ENCODE peak calls at places on chromosomes 5 and 9, in ten cellular contexts. P is hepatocyte; Y is DMS 273 treated with DMSO at 0.1 percent for 48 hours; Z is Caki2; H is iPS DF 19.7; O is stimulated activated naive B cell treated with anti-CD40 and anti-IgM and Interleukin-4, amounts not matched to agents 10 μg/mL and 1 μg/mL and 100 μg/mL, for 72 hours; K is activated CD4-positive, alpha-beta T cell treated with anti-CD3 and anti-CD28 coated beads, Interleukin-2, amount 50 U/mL, for 1 hour; A is EH; M is NCI-H1048; C is lower lobe of right lung. X is an unnamed sample.

GRCh38 chr9:136784249-136784996 is 6.7 kb upstream of the TMEM141 start:
- DNase-seq in M (no peak), Z (peak; percentile 32), K (no peak), H (no peak), O (no peak), Y (no peak), P (no peak), C (no peak), A (peak; percentile 48), X (no peak)

GRCh38 chr9:88534456-88535225 is at the start of gene NXNL2:
- DNase-seq in Z (peak; percentile 76), K (peak; percentile 56), H (no peak), A (peak; percentile 93), O (no peak), Y (no peak), P (peak; percentile 94), M (no peak), C (peak; percentile 85), X (peak; percentile 76)

GRCh38 chr9:20322212-20322611 is 300.1 kb downstream of the MLLT3 start:
- DNase-seq in M (no peak), P (no peak), Y (no peak), O (no peak), C (no peak), A (no peak), H (no peak), K (no peak), Z (no peak), X (no peak)

GRCh38 chr9:4927043-4927471 is 58.0 kb upstream of the JAK2 start:
- DNase-seq in P (no peak), A (peak; percentile 42), Y (no peak), Z (no peak), K (no peak), O (no peak), H (peak; percentile 38), M (no peak), C (no peak), X (no peak)

GRCh38 chr5:113606298-113607134 is 93.0 kb downstream of the YTHDC2 start:
- DNase-seq in K (peak; percentile 20), Y (peak; percentile 14), M (peak; percentile 11), A (peak; percentile 67), Z (peak; percentile 30), P (peak; percentile 84), O (peak; percentile 13), C (no peak), H (peak; percentile 20), X (peak; percentile 30)

GRCh38 chr5:56610093-56610698 is 205.2 kb upstream of the MAP3K1 start:
- DNase-seq in O (no peak), Y (no peak), A (no peak), K (no peak), C (no peak), Z (no peak), P (no peak), H (no peak), M (no peak), X (no peak)

GRCh38 chr5:27708579-27708978 is 670.2 kb upstream of the CDH9 start:
- DNase-seq in Y (no peak), K (no peak), H (no peak), C (no peak), P (peak; percentile 14), A (no peak), Z (peak; percentile 70), O (no peak), M (no peak), X (no peak)

GRCh38 chr5:14144586-14145355 is 1.6 kb downstream of the TRIO start:
- DNase-seq in O (peak; percentile 76), A (peak; percentile 86), C (peak; percentile 73), P (peak; percentile 83), K (no peak), M (no peak), Y (peak; percentile 53), H (no peak), Z (peak; percentile 51), X (peak; percentile 75)

GRCh38 chr9:130638278-130639118 is 25.9 kb upstream of the PRDM12 start:
- DNase-seq in M (no peak), P (no peak), Z (no peak), O (no peak), A (no peak), C (no peak), Y (no peak), H (no peak), K (no peak), X (no peak)

GRCh38 chr9:130732793-130733221 is 39.2 kb downstream of the EXOSC2 start:
- DNase-seq in Z (no peak), O (no peak), K (no peak), M (no peak), A (no peak), P (no peak), C (no peak), H (no peak), Y (no peak), X (no peak)

GRCh38 chr5:96957125-96958041 is 21.5 kb downstream of the LNPEP start:
- DNase-seq in C (no peak), A (no peak), K (no peak), P (no peak), O (no peak), Z (no peak), H (no peak), M (no peak), Y (no peak), X (no peak)

GRCh38 chr5:143168877-143169810 is 234.3 kb downstream of the NR3C1 start:
- DNase-seq in Z (no peak), H (no peak), A (no peak), Y (no peak), O (no peak), K (no peak), P (no peak), M (no peak), C (no peak), X (no peak)

GRCh38 chr5:165272471-165272870 is 1767.1 kb downstream of the MAT2B start:
- DNase-seq in Y (no peak), K (no peak), C (no peak), Z (no peak), P (no peak), M (no peak), O (no peak), A (no peak), H (no peak), X (no peak)

X was measured in right lobe of liver.